ENCODE peak calls at places on chromosomes 1 and 21, in five cellular contexts. N, G, K, I and S are unnamed samples.

GRCh38 chr1:85577421-85578320 is 2.9 kb upstream of the CCN1 start:
- DNase-seq in K (peak), N (peak), G (no peak), I (peak), S (peak)

GRCh38 chr1:12344611-12345299 is 114.9 kb downstream of the VPS13D start:
- DNase-seq in G (no peak), I (no peak), K (no peak), N (peak), S (no peak)

GRCh38 chr21:35020446-35020845 is 28.7 kb downstream of the RUNX1 start:
- DNase-seq in N (no peak), K (no peak), I (no peak), G (no peak), S (no peak)

GRCh38 chr1:35656148-35656862 is 15.0 kb upstream of the PSMB2 start:
- DNase-seq in N (no peak), K (no peak), I (no peak), G (no peak), S (no peak)

GRCh38 chr1:60589046-60589748 is 493.2 kb upstream of the NFIA start:
- DNase-seq in N (no peak), I (no peak), G (no peak), K (no peak), S (no peak)

GRCh38 chr21:37829447-37829846 is 86.8 kb downstream of the KCNJ6 start:
- DNase-seq in I (no peak), N (peak), K (no peak), G (peak), S (no peak)

GRCh38 chr1:197919523-197920301 is 2.5 kb downstream of the LHX9 start:
- DNase-seq in G (no peak), K (no peak), I (peak), N (no peak), S (no peak)

GRCh38 chr1:242871631-242872030 is 347.1 kb upstream of the PLD5 start:
- DNase-seq in N (no peak), I (no peak), G (no peak), K (no peak), S (no peak)

GRCh38 chr1:172863031-172863430 is 187.7 kb downstream of the TNFSF18 start:
- DNase-seq in K (no peak), I (no peak), N (no peak), G (no peak), S (no peak)

GRCh38 chr21:34648739-34649297 is 20.0 kb upstream of the CLIC6 start:
- DNase-seq in N (no peak), I (no peak), G (no peak), K (no peak), S (no peak)

GRCh38 chr1:27891196-27891889 is 19.0 kb downstream of the THEMIS2 start:
- DNase-seq in N (peak), G (no peak), K (no peak), I (no peak), S (peak)

GRCh38 chr1:22050330-22050729 is 2.2 kb upstream of the CDC42 start:
- DNase-seq in N (no peak), G (no peak), K (no peak), I (peak), S (no peak)

GRCh38 chr1:114457675-114458074 is 53.3 kb downstream of the TRIM33 start:
- DNase-seq in N (no peak), I (no peak), K (no peak), G (no peak), S (no peak)

GRCh38 chr1:71339238-71339637 is 258.4 kb upstream of the ZRANB2 start:
- DNase-seq in G (no peak), I (no peak), N (no peak), K (no peak), S (no peak)

GRCh38 chr1:110380667-110381283 is 10.1 kb downstream of the SLC16A4 start:
- DNase-seq in G (no peak), I (no peak), K (no peak), N (no peak), S (no peak)

GRCh38 chr1:67308136-67308535 is 463 bp downstream of the IL12RB2 start:
- DNase-seq in I (no peak), N (no peak), K (no peak), G (no peak), S (peak)

GRCh38 chr1:80925130-80925780 is 875.5 kb upstream of the ADGRL2 start:
- DNase-seq in I (no peak), N (no peak), K (no peak), G (no peak), S (no peak)

GRCh38 chr21:34732388-34732821 is 63.6 kb downstream of the CLIC6 start:
- DNase-seq in K (no peak), I (no peak), G (no peak), N (no peak), S (no peak)

GRCh38 chr1:205351984-205352713 is 4.6 kb downstream of the KLHDC8A start:
- DNase-seq in N (peak), I (no peak), G (no peak), K (peak), S (no peak)

GRCh38 chr1:236673284-236673919 is 12.9 kb upstream of the ACTN2 start:
- DNase-seq in I (no peak), G (no peak), N (no peak), K (no peak), S (no peak)

GRCh38 chr1:14522331-14523241 is 75.9 kb upstream of the KAZN start:
- DNase-seq in I (peak), K (peak), N (peak), G (peak), S (no peak)

GRCh38 chr1:87249803-87250202 is 78.9 kb upstream of the LMO4 start:
- DNase-seq in K (no peak), N (no peak), G (no peak), I (no peak), S (no peak)

GRCh38 chr1:68213843-68214242 is 18.5 kb downstream of the WLS start:
- DNase-seq in N (peak), I (peak), K (peak), G (no peak), S (no peak)

GRCh38 chr1:27144920-27145661 is 9.8 kb downstream of the SLC9A1 start:
- DNase-seq in K (no peak), N (peak), I (no peak), G (no peak), S (no peak)

GRCh38 chr1:206579747-206580437 is 32.4 kb downstream of the EIF2D start:
- DNase-seq in N (peak), I (peak), G (peak), K (no peak), S (no peak)

GRCh38 chr1:77030401-77031100 is 163.3 kb downstream of the ST6GALNAC5 start:
- DNase-seq in N (no peak), K (no peak), I (no peak), G (no peak), S (no peak)

GRCh38 chr21:29238052-29238966 is 60.4 kb upstream of the BACH1 start:
- DNase-seq in G (no peak), I (no peak), N (no peak), K (no peak), S (no peak)

GRCh38 chr1:8412183-8412831 is 94.4 kb downstream of the SLC45A1 start:
- DNase-seq in N (peak), K (no peak), I (peak), G (peak), S (peak)

GRCh38 chr1:59776960-59777852 is 37.5 kb upstream of the HOOK1 start:
- DNase-seq in I (no peak), N (no peak), G (no peak), K (no peak), S (no peak)

GRCh38 chr1:244174922-244175521 is 123.9 kb downstream of the ZBTB18 start:
- DNase-seq in K (no peak), I (no peak), N (no peak), G (no peak), S (no peak)

GRCh38 chr1:76428027-76428426 is 353.5 kb downstream of the ST6GALNAC3 start:
- DNase-seq in N (no peak), G (no peak), I (no peak), K (no peak), S (no peak)

GRCh38 chr1:71644997-71645396 is 564.2 kb upstream of the ZRANB2 start:
- DNase-seq in I (no peak), G (no peak), K (no peak), N (no peak), S (no peak)

GRCh38 chr1:3067671-3068399 is 1.2 kb upstream of the PRDM16 start:
- DNase-seq in I (peak), N (no peak), G (no peak), K (peak), S (no peak)

GRCh38 chr1:204992499-204992898 is 50.5 kb upstream of the CNTN2 start:
- DNase-seq in K (no peak), I (no peak), N (no peak), G (no peak), S (no peak)

GRCh38 chr1:156371553-156372264 is 2.7 kb downstream of the RHBG start:
- DNase-seq in K (peak), G (no peak), N (no peak), I (no peak), S (no peak)

GRCh38 chr1:161001537-161001936 is 19.4 kb downstream of the F11R start:
- DNase-seq in I (no peak), K (no peak), N (no peak), G (no peak), S (no peak)

GRCh38 chr21:46052703-46053651 is 44.9 kb upstream of the COL6A2 start:
- DNase-seq in I (peak), N (no peak), K (peak), G (peak), S (no peak)
- TF ChIP-seq POLR2A in I (no peak), N (no peak), K (no peak), G (no peak), S (no peak)

GRCh38 chr1:56561227-56562019 is 17.9 kb downstream of the PLPP3 start:
- DNase-seq in G (no peak), N (no peak), I (no peak), K (no peak), S (no peak)

GRCh38 chr1:56566040-56566774 is 13.2 kb downstream of the PLPP3 start:
- DNase-seq in K (no peak), N (no peak), G (no peak), I (no peak), S (no peak)

GRCh38 chr1:56563045-56563444 is 16.3 kb downstream of the PLPP3 start:
- DNase-seq in G (no peak), I (no peak), N (no peak), K (no peak), S (no peak)

GRCh38 chr1:56564615-56565014 is 14.7 kb downstream of the PLPP3 start:
- DNase-seq in N (no peak), K (no peak), G (no peak), I (no peak), S (no peak)

GRCh38 chr1:56563568-56563967 is 15.8 kb downstream of the PLPP3 start:
- DNase-seq in N (no peak), G (no peak), I (no peak), K (no peak), S (no peak)
- TF ChIP-seq POLR2A in N (no peak), G (no peak), I (no peak), K (no peak), S (no peak)

GRCh38 chr1:225834417-225835329 is 24.7 kb downstream of the EPHX1 start:
- DNase-seq in N (no peak), G (no peak), K (peak), I (no peak), S (no peak)
- TF ChIP-seq POLR2A in N (no peak), G (no peak), K (no peak), I (no peak), S (no peak)

GRCh38 chr1:19372136-19372514 is 60.0 kb downstream of the SLC66A1 start:
- DNase-seq in K (no peak), G (no peak), N (no peak), I (no peak), S (no peak)

GRCh38 chr1:19374926-19375325 is 62.8 kb downstream of the SLC66A1 start:
- DNase-seq in K (no peak), I (no peak), N (no peak), G (no peak), S (no peak)

GRCh38 chr1:19372602-19373001 is 60.5 kb downstream of the SLC66A1 start:
- DNase-seq in I (no peak), G (no peak), N (no peak), K (no peak), S (no peak)

GRCh38 chr1:19374402-19374801 is 62.3 kb downstream of the SLC66A1 start:
- DNase-seq in I (no peak), K (no peak), N (no peak), G (no peak), S (no peak)

GRCh38 chr1:19373206-19374126 is 61.3 kb downstream of the SLC66A1 start:
- DNase-seq in I (no peak), G (no peak), N (no peak), K (peak), S (no peak)
- TF ChIP-seq POLR2A in I (no peak), G (no peak), N (no peak), K (no peak), S (no peak)

GRCh38 chr1:16367968-16368910 is 1.2 kb downstream of the SZRD1 start:
- DNase-seq in N (no peak), I (no peak), G (no peak), K (no peak), S (peak)

GRCh38 chr1:16369821-16370220 is 2.8 kb downstream of the SZRD1 start:
- DNase-seq in G (no peak), I (no peak), N (no peak), K (no peak), S (no peak)

GRCh38 chr1:16366722-16367257 is at the start of gene SZRD1:
- DNase-seq in N (peak), K (peak), G (peak), I (peak), S (peak)

GRCh38 chr1:16371725-16372124 is 4.7 kb downstream of the SZRD1 start:
- DNase-seq in I (no peak), K (no peak), G (peak), N (no peak), S (no peak)

GRCh38 chr1:16367258-16367967 is 371 bp downstream of the SZRD1 start:
- DNase-seq in K (peak), I (peak), N (peak), G (peak), S (peak)
- TF ChIP-seq POLR2A in K (peak), I (peak), N (peak), G (peak), S (peak)

GRCh38 chr1:64867266-64867665 is 99.1 kb downstream of the JAK1 start:
- DNase-seq in G (no peak), I (no peak), N (no peak), K (no peak), S (no peak)

GRCh38 chr1:64861611-64862010 is 104.7 kb downstream of the JAK1 start:
- DNase-seq in K (peak), G (peak), N (peak), I (no peak), S (no peak)

GRCh38 chr1:64866689-64867088 is 99.7 kb downstream of the JAK1 start:
- DNase-seq in I (no peak), G (no peak), K (no peak), N (no peak), S (no peak)

GRCh38 chr1:64865105-64865757 is 101.1 kb downstream of the JAK1 start:
- DNase-seq in K (no peak), I (no peak), G (no peak), N (no peak), S (no peak)

DNA sequence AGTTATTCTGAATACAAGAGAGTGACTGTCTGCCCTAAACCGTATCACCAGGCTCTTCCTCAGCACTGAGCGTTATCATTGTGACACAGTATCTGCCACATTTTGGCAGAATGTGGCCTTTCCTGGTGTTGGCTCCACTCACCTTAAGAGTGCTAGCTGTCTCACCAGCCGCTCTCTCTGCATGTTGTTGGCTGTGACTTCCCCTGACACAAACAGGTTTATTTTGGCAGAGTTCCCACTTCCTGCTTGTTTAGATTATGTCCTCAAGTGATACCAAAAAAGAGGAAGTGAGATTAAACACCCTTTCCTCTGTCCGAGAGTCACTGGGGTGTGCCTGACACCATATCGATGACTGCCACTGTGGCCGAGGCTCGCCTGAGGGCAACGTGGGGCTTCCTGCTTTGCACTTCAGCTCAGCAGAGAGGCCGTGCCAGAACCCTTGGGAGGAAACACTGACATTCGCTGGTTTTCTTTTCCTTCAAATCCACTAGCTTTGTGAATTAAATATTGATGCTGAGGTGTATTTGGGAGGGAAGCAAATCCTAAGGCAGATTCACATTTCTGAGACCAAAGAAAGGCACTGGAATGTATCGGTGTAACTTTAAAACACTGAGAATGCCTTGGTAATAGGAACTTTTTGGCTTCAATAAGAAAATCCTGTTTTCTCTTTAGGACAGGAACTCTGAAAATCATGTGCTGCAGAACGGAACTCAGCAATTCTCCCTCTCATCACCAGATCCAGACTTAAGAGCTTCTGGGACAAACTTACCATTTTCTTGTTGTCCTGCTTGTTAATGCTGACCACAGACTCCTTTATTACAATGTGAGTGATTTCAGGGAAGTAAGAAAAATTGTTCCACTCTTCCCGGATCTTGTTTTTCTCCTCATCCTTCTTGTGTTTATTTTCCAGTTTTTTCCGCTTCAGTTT is 102.1 kb downstream of the JAK1 start:
- DNase-seq in I (no peak), N (peak), K (no peak), G (no peak), S (peak)
- TF ChIP-seq POLR2A in I (no peak), N (no peak), K (no peak), G (no peak), S (no peak)

DNA sequence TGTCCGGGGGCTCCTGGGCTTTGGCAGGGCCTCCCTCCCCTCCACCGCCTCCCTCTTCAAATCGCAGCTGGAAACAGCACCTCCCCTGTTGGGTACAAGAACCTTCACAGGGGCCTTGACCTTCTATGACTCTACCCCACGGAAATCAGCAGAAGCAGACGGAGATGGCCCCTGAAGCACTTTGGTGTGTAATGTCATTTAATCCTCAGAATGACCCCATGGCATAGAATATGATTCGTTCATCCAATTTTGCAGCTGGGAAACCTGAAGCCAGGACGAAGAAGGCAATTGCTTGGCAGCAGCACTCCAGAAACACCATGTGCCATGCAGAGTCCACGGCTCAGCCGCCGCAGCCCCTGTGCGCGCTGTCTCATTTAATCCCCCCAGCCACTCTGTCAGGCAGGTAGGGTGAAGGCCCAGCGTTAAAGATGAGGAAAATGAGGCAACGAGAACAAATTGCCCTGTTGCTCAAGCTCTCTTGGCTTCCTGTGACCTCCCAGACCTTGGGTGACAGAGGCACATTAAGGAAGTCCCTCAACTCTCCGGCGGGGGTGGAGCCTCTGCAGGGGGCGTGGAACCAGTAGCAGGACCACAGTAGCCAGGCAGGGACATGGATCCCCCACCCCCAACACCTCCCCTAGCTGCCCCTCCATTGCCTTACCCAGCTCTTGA is 25.8 kb upstream of the LAPTM5 start:
- DNase-seq in K (no peak), N (peak), I (no peak), G (no peak), S (no peak)
- TF ChIP-seq POLR2A in K (no peak), N (no peak), I (no peak), G (no peak), S (no peak)

DNA sequence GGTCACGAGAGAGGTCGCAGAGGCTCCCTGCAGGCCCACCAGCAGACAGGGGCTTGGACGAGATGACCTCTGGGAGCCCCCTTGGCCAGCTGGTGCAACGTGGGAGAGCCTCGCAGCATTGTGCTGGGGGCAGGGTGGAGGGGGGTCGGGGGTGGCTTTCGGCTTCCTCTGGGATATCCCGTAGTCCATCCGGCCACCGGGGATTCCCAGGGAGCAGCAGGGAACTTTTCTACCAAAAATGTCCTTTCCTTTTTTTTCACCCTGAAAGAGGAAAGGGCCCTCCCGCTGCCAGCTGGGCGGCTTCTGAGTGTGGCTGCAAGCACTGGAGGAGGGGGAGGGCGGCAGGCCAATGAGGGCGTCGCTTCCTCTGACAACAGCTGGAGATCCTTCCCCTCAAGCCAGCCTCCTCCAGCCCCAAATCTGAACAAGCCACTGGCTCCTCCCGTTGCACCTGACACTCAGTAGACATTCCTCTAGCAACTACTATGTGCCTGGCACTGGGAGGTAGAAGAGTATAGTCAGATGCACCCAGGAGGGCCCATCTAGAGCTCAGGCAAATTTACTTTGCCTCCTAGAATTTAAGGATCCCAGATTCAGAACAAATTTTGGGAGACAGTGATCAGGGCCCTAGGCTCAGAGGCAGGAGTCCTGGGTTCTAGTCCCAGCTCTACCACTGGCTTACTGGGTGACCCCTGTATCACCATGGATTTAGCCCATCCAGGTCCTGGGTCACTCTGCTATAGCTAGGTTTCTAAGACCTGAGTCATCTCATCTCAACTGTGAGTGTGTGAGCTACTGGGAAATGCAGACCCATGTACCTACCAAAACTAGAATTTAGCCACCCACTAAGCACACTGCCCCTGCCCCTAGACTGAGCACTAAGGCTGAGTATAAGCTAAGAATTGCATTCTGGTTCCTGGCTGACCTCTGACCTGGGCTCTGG is 2.7 kb downstream of the MOB3C start:
- DNase-seq in K (peak), N (peak), I (peak), G (peak), S (peak)
- TF ChIP-seq POLR2A in K (no peak), N (no peak), I (no peak), G (no peak), S (peak)